ENCODE peak calls at places on chromosomes 3 and 15, in eight cellular contexts. One of them, this sample, is unnamed.

GRCh38 chr15:70023064-70023768 is 74.5 kb downstream of the TLE3 start:
- DNase-seq in OCI-LY7: peak; percentile 53
- DNase-seq in aorta: no peak
- DNase-seq in PC-9: peak; percentile 66
- DNase-seq in colonic mucosa: no peak
- DNase-seq in uterus: no peak
- DNase-seq in Peyer's patch: peak; percentile 43
- DNase-seq in esophagus squamous epithelium: no peak
- DNase-seq in this sample: peak; percentile 51

GRCh38 chr15:35992791-35993190 is 446.8 kb upstream of the DPH6 start:
- DNase-seq in OCI-LY7: no peak
- DNase-seq in uterus: no peak
- DNase-seq in PC-9: no peak
- DNase-seq in aorta: no peak
- DNase-seq in colonic mucosa: no peak
- DNase-seq in esophagus squamous epithelium: no peak
- DNase-seq in Peyer's patch: no peak
- DNase-seq in this sample: no peak

GRCh38 chr15:65404196-65404872 is 18.4 kb downstream of the IGDCC4 start:
- DNase-seq in uterus: no peak
- DNase-seq in Peyer's patch: no peak
- DNase-seq in aorta: no peak
- DNase-seq in OCI-LY7: no peak
- DNase-seq in colonic mucosa: no peak
- DNase-seq in PC-9: no peak
- DNase-seq in esophagus squamous epithelium: no peak
- DNase-seq in this sample: no peak

GRCh38 chr3:13211605-13212210 is 138.5 kb upstream of the IQSEC1 start:
- DNase-seq in aorta: no peak
- DNase-seq in PC-9: no peak
- DNase-seq in uterus: no peak
- DNase-seq in esophagus squamous epithelium: no peak
- DNase-seq in Peyer's patch: no peak
- DNase-seq in OCI-LY7: no peak
- DNase-seq in colonic mucosa: no peak
- DNase-seq in this sample: no peak

GRCh38 chr3:189269356-189269755 is 97.6 kb downstream of the TPRG1 start:
- DNase-seq in aorta: no peak
- DNase-seq in Peyer's patch: no peak
- DNase-seq in esophagus squamous epithelium: no peak
- DNase-seq in colonic mucosa: no peak
- DNase-seq in uterus: no peak
- DNase-seq in OCI-LY7: no peak
- DNase-seq in PC-9: no peak
- DNase-seq in this sample: no peak

GRCh38 chr15:40100133-40100946 is 8.3 kb downstream of the BMF start:
- DNase-seq in aorta: no peak
- DNase-seq in OCI-LY7: no peak
- DNase-seq in esophagus squamous epithelium: no peak
- DNase-seq in colonic mucosa: no peak
- DNase-seq in PC-9: no peak
- DNase-seq in uterus: no peak
- DNase-seq in Peyer's patch: no peak
- DNase-seq in this sample: no peak

GRCh38 chr15:84653910-84654688 is at the start of gene WDR73:
- DNase-seq in Peyer's patch: peak; percentile 95
- DNase-seq in OCI-LY7: peak; percentile 97
- DNase-seq in uterus: peak; percentile 98
- DNase-seq in aorta: peak; percentile 98
- DNase-seq in esophagus squamous epithelium: peak; percentile 57
- DNase-seq in PC-9: peak; percentile 82
- DNase-seq in colonic mucosa: peak; percentile 99
- DNase-seq in this sample: peak; percentile 94

GRCh38 chr3:119630562-119631329 is 29.6 kb downstream of the POPDC2 start:
- DNase-seq in Peyer's patch: no peak
- DNase-seq in OCI-LY7: no peak
- DNase-seq in uterus: no peak
- DNase-seq in aorta: no peak
- DNase-seq in esophagus squamous epithelium: no peak
- DNase-seq in colonic mucosa: no peak
- DNase-seq in PC-9: no peak
- DNase-seq in this sample: no peak

GRCh38 chr15:74962219-74962618 is 5.6 kb upstream of the RPP25 start:
- DNase-seq in OCI-LY7: no peak
- DNase-seq in PC-9: no peak
- DNase-seq in uterus: no peak
- DNase-seq in colonic mucosa: no peak
- DNase-seq in esophagus squamous epithelium: no peak
- DNase-seq in Peyer's patch: no peak
- DNase-seq in aorta: no peak
- DNase-seq in this sample: no peak

GRCh38 chr15:68578175-68578959 is 426 bp upstream of the CORO2B start:
- DNase-seq in Peyer's patch: peak; percentile 40
- DNase-seq in esophagus squamous epithelium: no peak
- DNase-seq in PC-9: no peak
- DNase-seq in uterus: peak; percentile 86
- DNase-seq in aorta: peak; percentile 85
- DNase-seq in colonic mucosa: peak; percentile 42
- DNase-seq in OCI-LY7: peak; percentile 76
- DNase-seq in this sample: no peak

GRCh38 chr3:54557538-54558419 is 370.1 kb downstream of the LRTM1 start:
- DNase-seq in Peyer's patch: no peak
- DNase-seq in PC-9: no peak
- DNase-seq in uterus: no peak
- DNase-seq in colonic mucosa: no peak
- DNase-seq in esophagus squamous epithelium: no peak
- DNase-seq in OCI-LY7: no peak
- DNase-seq in aorta: no peak
- DNase-seq in this sample: no peak

GRCh38 chr3:171650193-171650592 is 160.1 kb downstream of the PLD1 start:
- DNase-seq in Peyer's patch: no peak
- DNase-seq in colonic mucosa: no peak
- DNase-seq in aorta: no peak
- DNase-seq in uterus: no peak
- DNase-seq in esophagus squamous epithelium: no peak
- DNase-seq in PC-9: no peak
- DNase-seq in OCI-LY7: no peak
- DNase-seq in this sample: no peak

GRCh38 chr3:128480278-128480677 is 12.7 kb downstream of the GATA2 start:
- DNase-seq in uterus: no peak
- DNase-seq in OCI-LY7: no peak
- DNase-seq in aorta: no peak
- DNase-seq in colonic mucosa: no peak
- DNase-seq in Peyer's patch: no peak
- DNase-seq in PC-9: no peak
- DNase-seq in esophagus squamous epithelium: no peak
- DNase-seq in this sample: no peak

GRCh38 chr15:31145271-31145911 is 43.9 kb upstream of the TRPM1 start:
- DNase-seq in Peyer's patch: no peak
- DNase-seq in aorta: no peak
- DNase-seq in PC-9: no peak
- DNase-seq in colonic mucosa: no peak
- DNase-seq in esophagus squamous epithelium: no peak
- DNase-seq in OCI-LY7: no peak
- DNase-seq in uterus: no peak
- DNase-seq in this sample: no peak

GRCh38 chr3:184314700-184315505 is 497 bp downstream of the EIF4G1 start:
- DNase-seq in uterus: peak; percentile 87
- DNase-seq in PC-9: peak; percentile 70
- DNase-seq in Peyer's patch: peak; percentile 70
- DNase-seq in esophagus squamous epithelium: peak; percentile 45
- DNase-seq in aorta: peak; percentile 92
- DNase-seq in OCI-LY7: peak; percentile 52
- DNase-seq in colonic mucosa: peak; percentile 79
- DNase-seq in this sample: peak; percentile 65

GRCh38 chr3:184315871-184316661 is 1.7 kb downstream of the EIF4G1 start:
- DNase-seq in colonic mucosa: peak; percentile 33
- DNase-seq in aorta: peak; percentile 45
- DNase-seq in PC-9: no peak
- DNase-seq in Peyer's patch: no peak
- DNase-seq in uterus: no peak
- DNase-seq in OCI-LY7: no peak
- DNase-seq in esophagus squamous epithelium: no peak
- DNase-seq in this sample: no peak

GRCh38 chr3:184315506-184315867 is 1.1 kb downstream of the EIF4G1 start:
- DNase-seq in PC-9: no peak
- DNase-seq in Peyer's patch: no peak
- DNase-seq in colonic mucosa: no peak
- DNase-seq in OCI-LY7: no peak
- DNase-seq in uterus: no peak
- DNase-seq in esophagus squamous epithelium: no peak
- DNase-seq in aorta: no peak
- DNase-seq in this sample: no peak

GRCh38 chr3:184316792-184317191 is 2.4 kb downstream of the EIF4G1 start:
- DNase-seq in PC-9: no peak
- DNase-seq in Peyer's patch: no peak
- DNase-seq in uterus: no peak
- DNase-seq in aorta: peak; percentile 40
- DNase-seq in colonic mucosa: no peak
- DNase-seq in esophagus squamous epithelium: no peak
- DNase-seq in OCI-LY7: no peak
- DNase-seq in this sample: no peak

GRCh38 chr3:184317201-184317600 is 2.8 kb downstream of the EIF4G1 start:
- DNase-seq in Peyer's patch: no peak
- DNase-seq in PC-9: no peak
- DNase-seq in colonic mucosa: no peak
- DNase-seq in OCI-LY7: no peak
- DNase-seq in esophagus squamous epithelium: no peak
- DNase-seq in uterus: no peak
- DNase-seq in aorta: peak; percentile 38
- DNase-seq in this sample: no peak
- H3K27ac ChIP-seq in Peyer's patch: peak overlapping the region; percentile 100
- H3K27ac ChIP-seq in PC-9: peak overlapping the region; percentile 27
- H3K27ac ChIP-seq in colonic mucosa: no peak overlapping the region
- H3K27ac ChIP-seq in OCI-LY7: no peak overlapping the region
- H3K27ac ChIP-seq in esophagus squamous epithelium: peak overlapping the region; percentile 100
- H3K27ac ChIP-seq in uterus: peak overlapping the region; percentile 8
- H3K27ac ChIP-seq in aorta: no peak overlapping the region
- H3K27ac ChIP-seq in this sample: no peak overlapping the region

DNA sequence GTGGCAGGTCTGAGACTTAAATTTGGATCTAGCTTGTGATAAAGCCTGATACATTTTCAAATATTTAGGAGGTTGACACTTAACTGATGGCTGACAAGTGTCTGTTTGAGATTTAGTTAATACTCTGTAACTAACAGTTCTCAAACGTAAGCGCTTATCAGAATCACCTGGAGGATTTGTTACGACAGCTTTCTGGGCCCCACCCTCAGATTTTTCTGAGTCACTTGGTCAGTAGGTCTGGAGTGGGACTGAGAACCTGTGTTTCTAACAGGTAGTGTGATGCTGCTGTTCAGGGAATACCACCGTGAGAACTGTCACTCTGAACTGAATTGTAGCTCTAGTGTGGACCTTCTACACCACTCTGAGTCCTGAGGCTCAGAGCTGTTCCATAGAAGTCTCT is 85.5 kb downstream of the CEMIP start:
- DNase-seq in OCI-LY7: no peak
- DNase-seq in PC-9: no peak
- DNase-seq in Peyer's patch: no peak
- DNase-seq in uterus: no peak
- DNase-seq in colonic mucosa: no peak
- DNase-seq in esophagus squamous epithelium: no peak
- DNase-seq in aorta: peak; percentile 6
- DNase-seq in this sample: no peak
- H3K36me3 ChIP-seq in OCI-LY7: no peaks in the 10 kb centered on the region
- H3K36me3 ChIP-seq in PC-9: no peaks in the 10 kb centered on the region
- H3K36me3 ChIP-seq in Peyer's patch: no peaks in the 10 kb centered on the region
- H3K36me3 ChIP-seq in uterus: no peaks in the 10 kb centered on the region
- H3K36me3 ChIP-seq in colonic mucosa: no peaks in the 10 kb centered on the region
- H3K36me3 ChIP-seq in esophagus squamous epithelium: no peaks in the 10 kb centered on the region
- H3K36me3 ChIP-seq in aorta: no peaks in the 10 kb centered on the region
- H3K36me3 ChIP-seq in this sample: no peaks in the 10 kb centered on the region

GRCh38 chr3:102059145-102059943 is 210.0 kb downstream of the NFKBIZ start:
- DNase-seq in aorta: no peak
- DNase-seq in uterus: no peak
- DNase-seq in esophagus squamous epithelium: no peak
- DNase-seq in OCI-LY7: peak; percentile 24
- DNase-seq in Peyer's patch: peak; percentile 77
- DNase-seq in colonic mucosa: no peak
- DNase-seq in PC-9: no peak
- DNase-seq in this sample: no peak
- H3K4me1 ChIP-seq in aorta: no peaks in the 10 kb centered on the region
- H3K4me1 ChIP-seq in uterus: no peaks in the 10 kb centered on the region
- H3K4me1 ChIP-seq in esophagus squamous epithelium: no peaks in the 10 kb centered on the region
- H3K4me1 ChIP-seq in OCI-LY7: peaks cover 6% of the 10 kb centered on the region
- H3K4me1 ChIP-seq in Peyer's patch: peaks cover 3% of the 10 kb centered on the region
- H3K4me1 ChIP-seq in colonic mucosa: no peaks in the 10 kb centered on the region
- H3K4me1 ChIP-seq in PC-9: no peaks in the 10 kb centered on the region
- H3K4me1 ChIP-seq in this sample: peaks cover 20% of the 10 kb centered on the region

GRCh38 chr3:73623316-73623715 is 1.4 kb downstream of the PDZRN3 start:
- DNase-seq in PC-9: no peak
- DNase-seq in OCI-LY7: no peak
- DNase-seq in uterus: no peak
- DNase-seq in colonic mucosa: no peak
- DNase-seq in esophagus squamous epithelium: no peak
- DNase-seq in Peyer's patch: no peak
- DNase-seq in aorta: no peak
- DNase-seq in this sample: no peak

GRCh38 chr3:73623996-73624362 is 762 bp downstream of the PDZRN3 start:
- DNase-seq in uterus: peak; percentile 55
- DNase-seq in esophagus squamous epithelium: no peak
- DNase-seq in PC-9: no peak
- DNase-seq in aorta: peak; percentile 66
- DNase-seq in Peyer's patch: no peak
- DNase-seq in OCI-LY7: no peak
- DNase-seq in colonic mucosa: peak; percentile 35
- DNase-seq in this sample: no peak

GRCh38 chr3:73621388-73621787 is 3.4 kb downstream of the PDZRN3 start:
- DNase-seq in colonic mucosa: peak; percentile 29
- DNase-seq in uterus: no peak
- DNase-seq in OCI-LY7: no peak
- DNase-seq in aorta: no peak
- DNase-seq in esophagus squamous epithelium: no peak
- DNase-seq in PC-9: no peak
- DNase-seq in Peyer's patch: no peak
- DNase-seq in this sample: no peak

GRCh38 chr3:73624363-73625123 is at the start of gene PDZRN3:
- DNase-seq in Peyer's patch: no peak
- DNase-seq in aorta: peak; percentile 79
- DNase-seq in PC-9: no peak
- DNase-seq in uterus: peak; percentile 85
- DNase-seq in OCI-LY7: no peak
- DNase-seq in colonic mucosa: peak; percentile 84
- DNase-seq in esophagus squamous epithelium: no peak
- DNase-seq in this sample: no peak

GRCh38 chr3:73622135-73622534 is 2.6 kb downstream of the PDZRN3 start:
- DNase-seq in PC-9: no peak
- DNase-seq in Peyer's patch: no peak
- DNase-seq in OCI-LY7: no peak
- DNase-seq in colonic mucosa: peak; percentile 49
- DNase-seq in esophagus squamous epithelium: no peak
- DNase-seq in uterus: peak; percentile 49
- DNase-seq in aorta: peak; percentile 70
- DNase-seq in this sample: no peak
- H3K27ac ChIP-seq in PC-9: no peak overlapping the region
- H3K27ac ChIP-seq in Peyer's patch: peak overlapping the region; percentile 55
- H3K27ac ChIP-seq in OCI-LY7: no peak overlapping the region
- H3K27ac ChIP-seq in colonic mucosa: peak overlapping the region; percentile 56
- H3K27ac ChIP-seq in esophagus squamous epithelium: peak overlapping the region; percentile 91
- H3K27ac ChIP-seq in uterus: peak overlapping the region; percentile 86
- H3K27ac ChIP-seq in aorta: peak overlapping the region; percentile 6
- H3K27ac ChIP-seq in this sample: no peak overlapping the region